ENCODE peak calls at places on chromosomes 6 and 20, in four cellular contexts. Q is testis, D is MM.1S, T is fibroblast of lung. L is an unnamed sample.

GRCh38 chr6:53752856-53753255 is 41.9 kb upstream of the LRRC1 start:
- DNase-seq in Q (no peak), D (no peak), T (peak), L (peak)

GRCh38 chr6:156720739-156721714 is 56.2 kb upstream of the ARID1B start:
- DNase-seq in Q (peak), T (no peak), D (no peak), L (no peak)

GRCh38 chr6:94478178-94479140 is 1059.1 kb upstream of the EPHA7 start:
- DNase-seq in T (no peak), D (no peak), Q (no peak), L (no peak)

GRCh38 chr6:169944415-169944814 is 193.0 kb downstream of the ERMARD start:
- DNase-seq in D (no peak), T (no peak), Q (no peak), L (no peak)

GRCh38 chr6:100460650-100461204 is 4.0 kb downstream of the SIM1 start:
- DNase-seq in T (no peak), D (no peak), Q (no peak), L (no peak)

GRCh38 chr20:59403261-59403961 is 103.0 kb downstream of the EDN3 start:
- DNase-seq in D (peak), T (no peak), Q (peak), L (no peak)

GRCh38 chr6:36355819-36356218 is 19.1 kb upstream of the BNIP5 start:
- DNase-seq in D (no peak), T (no peak), Q (no peak), L (no peak)

GRCh38 chr20:50624351-50625016 is 66.9 kb downstream of the RIPOR3 start:
- DNase-seq in Q (no peak), D (peak), T (no peak), L (no peak)

GRCh38 chr6:46453221-46453620 is 38.0 kb downstream of the RCAN2 start:
- DNase-seq in T (peak), Q (no peak), D (no peak), L (no peak)

GRCh38 chr6:168390746-168391400 is 50.1 kb upstream of the SMOC2 start:
- DNase-seq in D (no peak), T (no peak), Q (no peak), L (no peak)

GRCh38 chr6:35972471-35972985 is 51.6 kb upstream of the SRPK1 start:
- DNase-seq in D (no peak), Q (peak), T (no peak), L (no peak)

GRCh38 chr6:21597243-21597682 is 3.7 kb downstream of the SOX4 start:
- DNase-seq in D (no peak), Q (no peak), T (no peak), L (no peak)
- H3K27ac ChIP-seq in D (no peak), Q (peak), T (peak), L (peak)

DNA sequence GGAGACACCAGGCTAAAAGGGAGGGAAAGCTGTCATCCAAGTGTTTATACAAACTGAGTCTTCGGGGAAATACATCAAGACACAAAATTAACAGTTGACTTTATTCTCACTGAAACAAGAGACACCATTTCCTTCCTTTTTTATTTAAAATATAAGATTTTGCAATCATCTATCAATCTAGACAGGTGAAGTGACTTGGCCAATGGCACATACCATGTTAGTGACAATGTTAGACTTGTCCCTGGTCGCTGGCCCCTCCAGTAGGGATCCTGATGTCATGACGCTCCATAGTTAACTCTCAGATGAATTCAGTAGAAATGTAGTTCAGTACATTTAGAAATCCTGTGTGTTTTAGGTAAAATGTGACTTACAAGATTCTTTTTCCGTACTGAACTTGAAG is 2.9 kb downstream of the SASH1 start:
- DNase-seq in T (no peak), Q (no peak), D (no peak), L (no peak)
- H3K27ac ChIP-seq in T (no peak), Q (no peak), D (no peak), L (no peak)

DNA sequence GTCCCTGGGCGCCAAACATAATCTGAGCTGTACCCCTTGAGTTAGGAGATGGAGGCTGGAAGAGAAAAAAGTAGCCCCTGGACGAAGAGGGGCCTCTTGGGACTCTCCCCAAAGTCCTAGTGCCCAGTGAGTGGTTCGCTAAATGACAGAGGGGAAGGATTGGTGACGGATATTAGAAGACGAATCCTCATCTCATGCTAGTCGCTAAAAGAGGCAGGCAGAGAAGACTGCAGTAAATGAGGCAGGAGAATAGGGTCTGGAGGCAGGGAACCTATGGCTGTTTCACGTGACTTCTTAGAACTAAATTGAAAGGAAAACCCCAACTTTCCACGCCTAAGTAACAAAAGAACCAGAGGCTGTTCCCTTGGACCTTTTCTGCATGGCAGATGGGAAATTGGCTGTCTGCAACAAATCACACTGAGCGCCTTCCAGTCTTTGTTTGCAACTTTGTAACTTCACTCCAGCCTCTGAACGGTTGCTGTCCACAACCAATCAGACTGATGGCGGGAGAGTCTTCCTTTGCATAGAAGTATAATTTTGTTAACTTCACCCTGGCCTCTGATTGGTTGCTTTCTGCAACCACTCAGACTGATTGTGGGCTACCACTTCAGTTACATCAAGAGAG is 730 bp upstream of the RBL1 start:
- DNase-seq in T (no peak), D (peak), Q (peak), L (no peak)
- H3K27ac ChIP-seq in T (no peak), D (peak), Q (peak), L (no peak)

DNA sequence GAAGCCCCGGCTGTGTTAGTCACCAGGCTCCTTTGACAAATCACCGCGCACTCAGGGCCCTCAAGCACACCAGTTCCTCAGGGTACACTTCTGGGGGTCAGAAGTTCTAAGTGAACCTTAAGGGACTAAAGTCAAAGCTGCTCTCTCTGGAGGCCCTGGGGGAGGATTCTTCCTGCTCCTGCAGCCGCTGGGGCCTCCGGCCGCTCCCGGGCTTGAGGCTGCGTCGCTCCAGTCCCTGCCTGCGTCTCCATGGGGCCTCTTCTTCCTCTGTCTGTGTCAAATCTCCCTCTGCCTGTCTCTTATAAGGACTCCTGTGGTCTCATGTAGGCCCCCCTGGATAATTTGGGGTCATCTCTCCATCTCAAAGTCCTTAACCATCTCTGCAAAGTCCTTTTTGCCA is 18.1 kb upstream of the GATA5 start:
- DNase-seq in D (no peak), Q (peak), T (no peak), L (no peak)
- H3K27ac ChIP-seq in D (no peak), Q (peak), T (no peak), L (no peak)

DNA sequence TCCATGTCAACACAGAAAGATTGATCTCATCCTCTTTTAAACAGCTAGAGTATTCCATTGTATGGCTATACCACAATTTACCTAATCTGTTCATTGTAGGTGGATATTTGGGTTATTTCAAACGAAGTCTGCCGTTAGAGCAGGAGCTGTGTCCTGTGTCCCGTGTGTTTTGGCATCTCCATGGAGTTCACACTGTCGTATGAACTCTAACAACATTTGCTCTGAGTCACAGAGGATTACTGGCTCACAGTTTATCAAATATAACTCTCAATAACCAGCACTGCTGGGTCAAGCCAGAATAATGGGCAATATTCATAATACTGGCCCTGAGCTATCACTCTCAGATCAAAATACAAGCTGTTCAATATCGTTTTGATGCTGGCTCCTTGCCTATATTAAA is 16.4 kb downstream of the TRAM2 start:
- DNase-seq in Q (no peak), D (no peak), T (no peak), L (no peak)
- H3K27ac ChIP-seq in Q (no peak), D (peak), T (peak), L (no peak)

GRCh38 chr6:39425346-39426056 is 103.0 kb upstream of the KCNK16 start:
- DNase-seq in Q (no peak), D (no peak), T (no peak), L (no peak)
- H3K27ac ChIP-seq in Q (no peak), D (no peak), T (no peak), L (peak)

DNA sequence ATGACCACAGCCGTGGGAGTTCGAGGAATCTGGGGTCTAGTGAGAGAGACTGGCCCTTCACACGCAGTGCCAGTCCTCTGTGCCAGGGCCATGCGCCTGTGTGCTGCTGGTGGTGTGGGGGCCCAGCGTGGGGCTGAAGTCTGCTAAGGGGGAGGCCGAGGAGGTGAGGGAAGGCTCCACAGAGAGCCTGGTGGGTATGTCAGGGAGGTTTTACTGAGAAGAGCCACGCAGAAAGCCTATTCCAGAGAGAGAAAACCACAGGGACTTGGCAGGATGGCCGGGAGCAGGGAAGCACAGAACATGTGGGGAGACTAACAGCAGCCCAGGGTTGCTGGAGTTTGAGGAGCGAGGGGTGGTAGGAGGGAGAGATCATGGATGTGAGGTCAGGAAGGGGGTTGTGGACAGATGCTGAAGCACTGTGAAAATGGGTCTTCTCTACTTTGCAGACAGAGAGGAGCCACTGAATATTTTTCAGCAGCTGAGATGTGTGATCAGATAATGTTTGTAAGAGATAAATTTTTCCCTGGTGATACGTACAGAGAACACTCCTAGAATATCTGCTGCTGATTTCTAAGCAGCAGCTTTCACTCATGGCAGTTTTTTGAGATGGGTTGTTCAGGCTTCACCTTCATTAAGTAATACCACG is 35.4 kb downstream of the DUSP22 start:
- DNase-seq in T (peak), Q (no peak), D (no peak), L (no peak)
- H3K27ac ChIP-seq in T (no peak), Q (no peak), D (peak), L (no peak)

GRCh38 chr20:61486198-61486597 is 234.1 kb downstream of the CDH4 start:
- DNase-seq in T (no peak), D (no peak), Q (no peak), L (no peak)

GRCh38 chr20:61480158-61480825 is 228.2 kb downstream of the CDH4 start:
- DNase-seq in Q (no peak), D (no peak), T (no peak), L (no peak)

GRCh38 chr20:61482901-61483300 is 230.8 kb downstream of the CDH4 start:
- DNase-seq in T (no peak), Q (no peak), D (no peak), L (no peak)

GRCh38 chr20:61482425-61482887 is 230.4 kb downstream of the CDH4 start:
- DNase-seq in T (no peak), D (no peak), Q (peak), L (peak)

DNA sequence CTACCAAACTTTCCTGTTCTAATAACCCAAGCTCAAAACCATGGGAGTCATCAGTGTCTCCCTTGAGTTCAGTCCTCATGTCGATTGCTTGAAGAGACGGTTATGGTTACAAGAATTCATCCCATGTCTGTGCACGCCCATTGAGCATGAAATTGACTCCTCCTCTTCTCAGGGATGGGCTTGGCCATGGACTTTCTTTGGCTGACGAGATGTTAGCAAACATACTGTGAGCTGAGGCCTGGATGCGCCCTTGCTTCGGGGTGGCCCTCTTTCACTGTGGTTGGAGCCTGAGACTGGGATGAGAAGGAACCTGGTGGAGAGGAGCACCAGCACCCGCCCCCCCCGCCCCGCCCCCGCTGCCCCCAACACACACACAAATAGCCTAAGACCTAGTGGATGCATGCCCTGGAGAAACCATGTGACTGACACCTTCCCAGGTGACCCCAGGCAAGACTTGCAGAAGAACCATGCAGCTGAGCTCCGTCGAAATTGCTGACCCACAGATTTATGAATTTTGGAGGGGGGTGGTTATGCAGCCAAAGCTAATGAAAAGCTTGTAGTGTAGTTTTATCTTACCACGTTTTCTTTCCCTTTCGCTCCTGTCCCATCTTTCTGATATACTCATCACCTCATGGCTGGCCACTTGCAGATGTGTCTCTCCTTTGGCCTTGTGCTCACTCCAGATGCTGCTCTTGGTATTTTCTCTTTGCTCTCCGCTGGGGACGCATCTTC is 231.4 kb downstream of the CDH4 start:
- DNase-seq in Q (no peak), D (no peak), T (no peak), L (no peak)
- H3K27ac ChIP-seq in Q (no peak), D (no peak), T (no peak), L (no peak)

GRCh38 chr6:112330071-112330876 is 16.9 kb upstream of the RFPL4B start:
- DNase-seq in T (peak), Q (no peak), D (no peak), L (peak)
- H3K27ac ChIP-seq in T (no peak), Q (no peak), D (no peak), L (peak)